ENCODE peak calls at places on chromosomes 1 and 21, in ten cellular contexts. O is suprapubic skin; X is GM12865; P is AG09319; D is retina; M is left lung; Q is lung microvascular endothelial cell; W is activated T-cell treated with anti-CD3 and anti-CD28 coated beads for 48 hours; N is fibroblast of gingiva; J is stimulated activated CD8-positive, alpha-beta memory T cell treated with anti-CD3 and anti-CD28 coated beads, Interleukin-4, amount 100 ng/mL, for 4 hours. L is an unnamed sample.
A peak's percentile ranks its signal among the peaks of the same experiment; 100 is the strongest.

GRCh38 chr1:113133038-113133437 is 60.0 kb downstream of the LRIG2 start:
- DNase-seq in M (no peak), Q (no peak), W (no peak), D (no peak), J (no peak), X (peak; percentile 21), N (no peak), O (no peak), P (no peak), L (no peak)

GRCh38 chr1:206050655-206051235 is 2.2 kb upstream of the RHEX start:
- DNase-seq in J (peak; percentile 20), P (no peak), N (no peak), Q (no peak), X (peak; percentile 99), D (no peak), M (peak; percentile 44), W (peak; percentile 21), O (no peak), L (peak; percentile 11)

GRCh38 chr1:193971595-193971994 is 785.2 kb upstream of the B3GALT2 start:
- DNase-seq in D (no peak), P (no peak), Q (peak; percentile 94), W (no peak), M (no peak), X (no peak), O (no peak), N (no peak), J (no peak), L (peak; percentile 80)

GRCh38 chr1:38858833-38859560 is 575 bp downstream of the RRAGC start:
- DNase-seq in Q (peak; percentile 71), D (peak; percentile 69), J (peak; percentile 12), O (peak; percentile 85), P (no peak), M (peak; percentile 76), N (peak; percentile 46), X (peak; percentile 80), W (peak; percentile 52), L (no peak)

GRCh38 chr1:98211271-98211840 is 290.5 kb upstream of the DPYD start:
- DNase-seq in N (no peak), D (no peak), P (no peak), M (no peak), X (no peak), J (no peak), O (no peak), Q (no peak), W (no peak), L (no peak)

GRCh38 chr1:35223109-35223630 is 30.2 kb upstream of the SFPQ start:
- DNase-seq in D (no peak), N (no peak), O (no peak), M (no peak), X (no peak), P (peak; percentile 2), Q (no peak), J (no peak), W (no peak), L (no peak)

GRCh38 chr1:210754931-210755670 is 378.8 kb downstream of the KCNH1 start:
- DNase-seq in O (no peak), X (no peak), J (no peak), N (no peak), D (peak; percentile 63), Q (no peak), W (no peak), M (no peak), P (no peak), L (no peak)

GRCh38 chr1:213296558-213296957 is 245.5 kb downstream of the RPS6KC1 start:
- DNase-seq in Q (no peak), N (no peak), O (no peak), W (no peak), X (no peak), P (no peak), D (no peak), J (no peak), M (no peak), L (no peak)

GRCh38 chr1:206776239-206776638 is 3.9 kb upstream of the IL10 start:
- DNase-seq in M (no peak), O (no peak), W (no peak), N (no peak), Q (no peak), X (peak; percentile 35), J (no peak), P (no peak), D (no peak), L (no peak)

GRCh38 chr1:106266786-106267185 is 789.7 kb upstream of the PRMT6 start:
- DNase-seq in D (no peak), X (no peak), N (no peak), O (no peak), P (no peak), Q (no peak), W (no peak), J (no peak), M (no peak), L (no peak)

GRCh38 chr1:115782571-115783281 is 14.2 kb upstream of the CASQ2 start:
- DNase-seq in J (no peak), W (no peak), X (peak; percentile 12), O (no peak), D (no peak), M (no peak), P (peak; percentile 42), N (peak; percentile 49), Q (peak; percentile 34), L (no peak)

GRCh38 chr1:211650922-211651303 is 24.5 kb downstream of the NEK2 start:
- DNase-seq in M (no peak), J (no peak), O (no peak), P (no peak), N (no peak), X (no peak), Q (no peak), W (no peak), D (no peak), L (no peak)

GRCh38 chr1:236522937-236523703 is 662 bp upstream of the LGALS8 start:
- DNase-seq in J (no peak), N (no peak), M (peak; percentile 41), P (no peak), X (no peak), W (no peak), O (no peak), D (no peak), Q (no peak), L (peak; percentile 17)

GRCh38 chr1:53070621-53071020 is 8.6 kb downstream of the PODN start:
- DNase-seq in X (no peak), Q (no peak), W (no peak), J (no peak), N (no peak), D (no peak), P (no peak), O (peak; percentile 64), M (peak; percentile 22), L (no peak)

GRCh38 chr1:40948741-40949528 is 30.6 kb upstream of the CTPS1 start:
- DNase-seq in O (no peak), N (peak; percentile 76), M (peak; percentile 41), D (peak; percentile 38), Q (peak; percentile 78), W (peak; percentile 43), X (peak; percentile 52), J (peak; percentile 11), P (peak; percentile 49), L (peak; percentile 80)

GRCh38 chr21:38380391-38381137 is 117.7 kb downstream of the ERG start:
- DNase-seq in P (no peak), M (no peak), Q (no peak), N (no peak), J (no peak), D (no peak), O (no peak), W (no peak), X (no peak), L (no peak)

GRCh38 chr1:24337455-24337854 is 18.3 kb downstream of the GRHL3 start:
- DNase-seq in Q (no peak), N (no peak), J (no peak), M (no peak), O (no peak), P (no peak), X (no peak), D (no peak), W (no peak), L (no peak)

GRCh38 chr1:241972703-241973375 is 15.3 kb downstream of the BECN2 start:
- DNase-seq in P (no peak), X (no peak), M (no peak), O (no peak), Q (no peak), N (no peak), J (no peak), W (no peak), D (peak; percentile 68), L (no peak)

GRCh38 chr1:223203011-223203410 is 60.0 kb upstream of the TLR5 start:
- DNase-seq in Q (no peak), W (no peak), M (no peak), P (no peak), X (no peak), J (no peak), D (no peak), O (no peak), N (no peak), L (no peak)

GRCh38 chr1:110107867-110108469 is 4.3 kb upstream of the UBL4B start:
- DNase-seq in W (no peak), J (no peak), O (no peak), P (no peak), Q (no peak), N (no peak), D (no peak), X (no peak), M (no peak), L (no peak)

GRCh38 chr1:35561972-35562680 is 4.5 kb downstream of the NCDN start:
- DNase-seq in Q (no peak), D (no peak), X (no peak), J (no peak), M (no peak), W (no peak), N (no peak), O (no peak), P (no peak), L (no peak)

GRCh38 chr1:62585481-62586155 is 11.7 kb upstream of the ANGPTL3 start:
- DNase-seq in M (no peak), J (no peak), P (no peak), W (no peak), X (no peak), O (no peak), Q (no peak), D (no peak), N (no peak), L (no peak)

GRCh38 chr1:29280780-29281131 is 44.4 kb downstream of the PTPRU start:
- DNase-seq in O (peak; percentile 31), M (no peak), P (no peak), J (no peak), D (no peak), X (no peak), W (no peak), N (no peak), Q (peak; percentile 37), L (no peak)

GRCh38 chr1:70071597-70071996 is 133.8 kb downstream of the LRRC40 start:
- DNase-seq in J (no peak), D (no peak), W (no peak), O (no peak), N (peak; percentile 76), Q (no peak), P (peak; percentile 45), X (no peak), M (no peak), L (no peak)

GRCh38 chr1:44587796-44588460 is 86.4 kb downstream of the TMEM53 start:
- DNase-seq in P (no peak), N (no peak), J (no peak), M (no peak), X (no peak), Q (no peak), O (no peak), W (no peak), D (no peak), L (no peak)

GRCh38 chr1:41758904-41759548 is 159.7 kb downstream of the HIVEP3 start:
- DNase-seq in X (no peak), J (no peak), N (peak; percentile 85), D (no peak), O (no peak), P (peak; percentile 71), W (no peak), Q (peak; percentile 83), M (no peak), L (no peak)

GRCh38 chr1:112772781-112773180 is 57.6 kb upstream of the PPM1J start:
- DNase-seq in J (no peak), W (no peak), D (no peak), N (no peak), Q (no peak), X (no peak), P (no peak), M (no peak), O (no peak), L (no peak)

GRCh38 chr1:67672260-67672803 is 12.7 kb upstream of the GADD45A start:
- DNase-seq in M (no peak), N (no peak), W (no peak), P (no peak), O (no peak), X (no peak), D (no peak), Q (no peak), J (no peak), L (no peak)